ENCODE peak calls at places on chromosomes 3 and 15, in six cellular contexts. One of them, this sample, is unnamed.

GRCh38 chr3:11558002-11558401 is 85.7 kb downstream of the VGLL4 start:
- DNase-seq in Calu3: no peak
- DNase-seq in A549: no peak
- DNase-seq in nephron progenitor cell: no peak
- DNase-seq in body of pancreas: no peak
- DNase-seq in transverse colon: no peak
- DNase-seq in this sample: no peak

GRCh38 chr3:48607519-48607918 is 1.9 kb downstream of the UQCRC1 start:
- DNase-seq in nephron progenitor cell: no peak
- DNase-seq in body of pancreas: no peak
- DNase-seq in transverse colon: peak
- DNase-seq in Calu3: no peak
- DNase-seq in A549: no peak
- DNase-seq in this sample: no peak

GRCh38 chr3:129485681-129486056 is 42.8 kb upstream of the RHO start:
- DNase-seq in A549: no peak
- DNase-seq in transverse colon: peak
- DNase-seq in body of pancreas: peak
- DNase-seq in Calu3: no peak
- DNase-seq in nephron progenitor cell: no peak
- DNase-seq in this sample: peak

GRCh38 chr3:141466633-141467169 is 20.1 kb upstream of the RASA2 start:
- DNase-seq in transverse colon: no peak
- DNase-seq in Calu3: no peak
- DNase-seq in A549: no peak
- DNase-seq in body of pancreas: no peak
- DNase-seq in nephron progenitor cell: no peak
- DNase-seq in this sample: no peak

GRCh38 chr15:33064878-33065277 is 129.6 kb downstream of the FMN1 start:
- DNase-seq in body of pancreas: no peak
- DNase-seq in nephron progenitor cell: no peak
- DNase-seq in transverse colon: no peak
- DNase-seq in A549: no peak
- DNase-seq in Calu3: no peak
- DNase-seq in this sample: no peak

GRCh38 chr3:23710555-23710954 is 95.2 kb upstream of the UBE2E1 start:
- DNase-seq in transverse colon: peak
- DNase-seq in body of pancreas: peak
- DNase-seq in A549: no peak
- DNase-seq in nephron progenitor cell: peak
- DNase-seq in Calu3: no peak
- DNase-seq in this sample: no peak

GRCh38 chr3:195777975-195778374 is 33.8 kb downstream of the MUC4 start:
- DNase-seq in A549: no peak
- DNase-seq in Calu3: no peak
- DNase-seq in nephron progenitor cell: no peak
- DNase-seq in body of pancreas: no peak
- DNase-seq in transverse colon: no peak
- DNase-seq in this sample: no peak

GRCh38 chr3:40173291-40173710 is 136.2 kb upstream of the EIF1B start:
- DNase-seq in body of pancreas: no peak
- DNase-seq in nephron progenitor cell: no peak
- DNase-seq in Calu3: no peak
- DNase-seq in A549: no peak
- DNase-seq in transverse colon: no peak
- DNase-seq in this sample: no peak

GRCh38 chr3:150215616-150216015 is 192.5 kb upstream of the TSC22D2 start:
- DNase-seq in body of pancreas: no peak
- DNase-seq in A549: no peak
- DNase-seq in transverse colon: no peak
- DNase-seq in nephron progenitor cell: no peak
- DNase-seq in Calu3: no peak
- DNase-seq in this sample: no peak

GRCh38 chr3:181709537-181710279 is 2.0 kb upstream of the SOX2 start:
- DNase-seq in Calu3: peak
- DNase-seq in body of pancreas: peak
- DNase-seq in nephron progenitor cell: peak
- DNase-seq in A549: no peak
- DNase-seq in transverse colon: peak
- DNase-seq in this sample: no peak

GRCh38 chr3:50345586-50345985 is at the start of gene ZMYND10:
- DNase-seq in body of pancreas: peak
- DNase-seq in A549: peak
- DNase-seq in nephron progenitor cell: peak
- DNase-seq in transverse colon: peak
- DNase-seq in Calu3: peak
- DNase-seq in this sample: peak

GRCh38 chr15:63888823-63889222 is 55.1 kb upstream of the HERC1 start:
- DNase-seq in Calu3: no peak
- DNase-seq in nephron progenitor cell: no peak
- DNase-seq in body of pancreas: no peak
- DNase-seq in transverse colon: no peak
- DNase-seq in A549: no peak
- DNase-seq in this sample: no peak

GRCh38 chr3:178436773-178437172 is 99.5 kb upstream of the KCNMB2 start:
- DNase-seq in body of pancreas: peak
- DNase-seq in A549: peak
- DNase-seq in transverse colon: no peak
- DNase-seq in nephron progenitor cell: no peak
- DNase-seq in Calu3: no peak
- DNase-seq in this sample: no peak

GRCh38 chr15:67197364-67197695 is 57.1 kb downstream of the AAGAB start:
- DNase-seq in transverse colon: no peak
- DNase-seq in Calu3: no peak
- DNase-seq in nephron progenitor cell: no peak
- DNase-seq in A549: no peak
- DNase-seq in body of pancreas: no peak
- DNase-seq in this sample: no peak

GRCh38 chr3:118577055-118577759 is 457.4 kb downstream of the IGSF11 start:
- DNase-seq in transverse colon: no peak
- DNase-seq in body of pancreas: no peak
- DNase-seq in Calu3: no peak
- DNase-seq in nephron progenitor cell: no peak
- DNase-seq in A549: no peak
- DNase-seq in this sample: no peak

GRCh38 chr15:63505842-63506222 is 1.4 kb downstream of the USP3 start:
- DNase-seq in transverse colon: no peak
- DNase-seq in A549: no peak
- DNase-seq in nephron progenitor cell: no peak
- DNase-seq in body of pancreas: no peak
- DNase-seq in Calu3: no peak
- DNase-seq in this sample: no peak

GRCh38 chr3:71521940-71522876 is 61.3 kb downstream of the FOXP1 start:
- DNase-seq in body of pancreas: no peak
- DNase-seq in A549: no peak
- DNase-seq in nephron progenitor cell: no peak
- DNase-seq in transverse colon: no peak
- DNase-seq in Calu3: no peak
- DNase-seq in this sample: no peak

GRCh38 chr15:50881121-50882048 is 27.1 kb upstream of the AP4E1 start:
- DNase-seq in nephron progenitor cell: no peak
- DNase-seq in Calu3: no peak
- DNase-seq in body of pancreas: no peak
- DNase-seq in A549: no peak
- DNase-seq in transverse colon: no peak
- DNase-seq in this sample: no peak

GRCh38 chr3:150180349-150180748 is 209.7 kb upstream of the PFN2 start:
- DNase-seq in transverse colon: no peak
- DNase-seq in A549: no peak
- DNase-seq in Calu3: no peak
- DNase-seq in body of pancreas: peak
- DNase-seq in nephron progenitor cell: no peak
- DNase-seq in this sample: no peak

GRCh38 chr15:70254186-70254974 is 156.7 kb upstream of the TLE3 start:
- DNase-seq in Calu3: no peak
- DNase-seq in A549: no peak
- DNase-seq in nephron progenitor cell: no peak
- DNase-seq in body of pancreas: no peak
- DNase-seq in transverse colon: no peak
- DNase-seq in this sample: no peak

GRCh38 chr3:16596352-16597032 is 8.7 kb downstream of the DAZL start:
- DNase-seq in A549: no peak
- DNase-seq in transverse colon: no peak
- DNase-seq in nephron progenitor cell: no peak
- DNase-seq in Calu3: no peak
- DNase-seq in body of pancreas: no peak
- DNase-seq in this sample: no peak

GRCh38 chr3:39933986-39934693 is 124.7 kb downstream of the MYRIP start:
- DNase-seq in nephron progenitor cell: no peak
- DNase-seq in Calu3: no peak
- DNase-seq in transverse colon: no peak
- DNase-seq in A549: no peak
- DNase-seq in body of pancreas: no peak
- DNase-seq in this sample: no peak

GRCh38 chr3:46950177-46950576 is 26.4 kb downstream of the CCDC12 start:
- DNase-seq in transverse colon: no peak
- DNase-seq in body of pancreas: no peak
- DNase-seq in A549: no peak
- DNase-seq in Calu3: no peak
- DNase-seq in nephron progenitor cell: no peak
- DNase-seq in this sample: peak

GRCh38 chr3:82012775-82013174 is 251.3 kb upstream of the GBE1 start:
- DNase-seq in Calu3: no peak
- DNase-seq in body of pancreas: no peak
- DNase-seq in nephron progenitor cell: no peak
- DNase-seq in transverse colon: no peak
- DNase-seq in A549: no peak
- DNase-seq in this sample: no peak
- TF ChIP-seq CTCF in Calu3: no peak
- TF ChIP-seq CTCF in body of pancreas: peak
- TF ChIP-seq CTCF in nephron progenitor cell: no peak
- TF ChIP-seq CTCF in transverse colon: no peak
- TF ChIP-seq CTCF in A549: peak
- TF ChIP-seq CTCF in this sample: peak

DNA sequence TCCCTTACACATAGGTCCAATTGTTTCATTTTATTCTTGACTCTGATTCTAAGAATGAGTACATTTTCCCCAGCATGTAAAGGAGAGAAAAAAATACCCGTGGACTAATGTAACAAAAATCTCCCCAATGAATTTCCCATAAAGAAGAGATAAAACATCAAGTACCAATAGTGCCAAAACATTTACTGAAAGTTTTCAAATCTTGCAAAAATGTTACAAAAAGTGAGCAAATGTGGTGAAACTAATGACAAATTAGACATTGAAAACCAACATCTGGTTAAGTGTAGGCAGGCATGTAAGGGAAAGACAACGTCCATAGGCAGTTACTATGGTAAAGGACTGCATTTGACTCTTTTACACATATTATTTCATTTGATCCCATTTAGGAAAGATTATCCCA is 237.2 kb downstream of the DTWD1 start:
- DNase-seq in Calu3: no peak
- DNase-seq in transverse colon: no peak
- DNase-seq in body of pancreas: no peak
- DNase-seq in nephron progenitor cell: no peak
- DNase-seq in A549: no peak
- DNase-seq in this sample: no peak
- TF ChIP-seq CTCF in Calu3: no peak
- TF ChIP-seq CTCF in transverse colon: no peak
- TF ChIP-seq CTCF in body of pancreas: no peak
- TF ChIP-seq CTCF in nephron progenitor cell: no peak
- TF ChIP-seq CTCF in A549: no peak
- TF ChIP-seq CTCF in this sample: no peak

GRCh38 chr15:65355983-65356353 is 21.8 kb downstream of the IGDCC3 start:
- DNase-seq in nephron progenitor cell: no peak
- DNase-seq in A549: no peak
- DNase-seq in Calu3: no peak
- DNase-seq in transverse colon: no peak
- DNase-seq in body of pancreas: no peak
- DNase-seq in this sample: no peak
- TF ChIP-seq CTCF in nephron progenitor cell: no peak
- TF ChIP-seq CTCF in A549: no peak
- TF ChIP-seq CTCF in Calu3: no peak
- TF ChIP-seq CTCF in transverse colon: no peak
- TF ChIP-seq CTCF in body of pancreas: no peak
- TF ChIP-seq CTCF in this sample: no peak

DNA sequence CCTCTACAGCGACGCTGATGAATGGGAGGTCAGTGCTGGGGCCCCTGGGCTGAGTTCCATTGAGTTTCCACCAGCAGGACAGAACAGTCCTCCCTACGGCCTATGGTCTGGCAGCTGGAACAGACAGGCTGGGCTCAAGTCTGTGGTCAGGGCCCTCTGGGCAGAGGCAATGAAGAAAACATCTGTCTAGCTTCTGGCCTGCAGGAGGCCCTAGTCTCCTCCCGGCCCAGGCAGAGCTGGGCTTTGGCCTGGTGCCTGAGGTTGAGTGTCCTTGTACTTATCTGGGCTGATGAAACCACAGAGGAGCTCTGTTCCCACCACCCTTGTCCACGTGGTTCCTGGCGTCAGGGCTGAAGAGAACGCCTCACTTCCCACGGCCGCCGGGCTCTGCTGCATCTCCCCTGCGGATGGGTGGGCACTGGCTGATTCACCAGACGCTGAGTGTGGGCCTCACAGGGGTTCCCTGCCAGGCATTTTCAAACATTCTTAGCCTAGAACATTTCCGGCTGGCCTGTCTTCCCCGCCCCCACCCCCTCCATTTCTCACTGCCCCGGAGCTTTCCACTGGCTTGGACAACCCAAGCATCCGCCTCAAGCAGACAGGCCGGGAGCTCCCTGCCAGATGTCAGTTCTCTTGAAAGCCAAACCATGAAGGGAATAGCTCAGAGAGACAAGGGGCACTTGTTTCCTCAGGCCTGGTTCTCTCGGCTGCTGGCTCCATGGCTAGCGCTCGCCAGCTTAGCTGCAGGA is 20.3 kb downstream of the PPCDC start:
- DNase-seq in nephron progenitor cell: no peak
- DNase-seq in A549: no peak
- DNase-seq in transverse colon: peak
- DNase-seq in body of pancreas: peak
- DNase-seq in Calu3: peak
- DNase-seq in this sample: peak
- TF ChIP-seq CTCF in nephron progenitor cell: no peak
- TF ChIP-seq CTCF in A549: no peak
- TF ChIP-seq CTCF in transverse colon: peak
- TF ChIP-seq CTCF in body of pancreas: peak
- TF ChIP-seq CTCF in Calu3: no peak
- TF ChIP-seq CTCF in this sample: peak

GRCh38 chr3:160577551-160578195 is 12.3 kb upstream of the KPNA4 start:
- DNase-seq in nephron progenitor cell: no peak
- DNase-seq in Calu3: peak
- DNase-seq in transverse colon: no peak
- DNase-seq in body of pancreas: peak
- DNase-seq in A549: no peak
- DNase-seq in this sample: no peak
- TF ChIP-seq CTCF in nephron progenitor cell: no peak
- TF ChIP-seq CTCF in Calu3: peak
- TF ChIP-seq CTCF in transverse colon: no peak
- TF ChIP-seq CTCF in body of pancreas: peak
- TF ChIP-seq CTCF in A549: peak
- TF ChIP-seq CTCF in this sample: no peak